ENCODE peak calls at places on chromosomes 2 and 18, in nine cellular contexts. X, Q, Y, L, C, V, H, U and E are unnamed samples.

GRCh38 chr2:171505374-171505773 is 16.9 kb upstream of the CYBRD1 start:
- DNase-seq in X (no peak), Q (no peak), Y (no peak), L (no peak), C (no peak), V (no peak), H (no peak), U (no peak), E (no peak)

GRCh38 chr2:57376985-57377384 is 669.6 kb upstream of the VRK2 start:
- DNase-seq in X (no peak), Q (peak; percentile 5), Y (no peak), L (no peak), C (peak; percentile 17), V (no peak), H (no peak), U (no peak), E (no peak)

GRCh38 chr2:38443021-38443541 is 66.0 kb upstream of the ATL2 start:
- DNase-seq in X (no peak), Q (no peak), Y (no peak), L (no peak), C (no peak), V (no peak), H (no peak), U (no peak), E (no peak)

GRCh38 chr18:48037481-48038271 is 107.2 kb upstream of the SMAD2 start:
- DNase-seq in X (no peak), Q (peak; percentile 49), Y (peak; percentile 48), L (no peak), C (no peak), V (no peak), H (no peak), U (peak; percentile 58), E (no peak)

GRCh38 chr2:191486584-191487320 is 191.2 kb upstream of the NABP1 start:
- DNase-seq in X (peak; percentile 8), Q (no peak), Y (no peak), L (no peak), C (no peak), V (no peak), H (no peak), U (no peak), E (no peak)

GRCh38 chr2:100924520-100925451 is 77.3 kb upstream of the RPL31 start:
- DNase-seq in X (no peak), Q (no peak), Y (no peak), L (no peak), C (no peak), V (no peak), H (peak; percentile 21), U (no peak), E (no peak)

GRCh38 chr2:1730047-1730937 is 14.0 kb downstream of the PXDN start:
- DNase-seq in X (no peak), Q (peak; percentile 48), Y (peak; percentile 22), L (peak; percentile 62), C (no peak), V (no peak), H (no peak), U (peak; percentile 38), E (no peak)

GRCh38 chr2:122179492-122180070 is 424.1 kb downstream of the TSN start:
- DNase-seq in X (no peak), Q (no peak), Y (no peak), L (no peak), C (no peak), V (no peak), H (no peak), U (no peak), E (no peak)

GRCh38 chr2:235300368-235301201 is 193.3 kb upstream of the AGAP1 start:
- DNase-seq in X (no peak), Q (no peak), Y (peak; percentile 11), L (no peak), C (no peak), V (no peak), H (no peak), U (no peak), E (no peak)

GRCh38 chr2:195543902-195544894 is 112.8 kb upstream of the SLC39A10 start:
- DNase-seq in X (no peak), Q (no peak), Y (no peak), L (no peak), C (no peak), V (no peak), H (no peak), U (no peak), E (no peak)

GRCh38 chr2:202185816-202186221 is 52.6 kb downstream of the SUMO1 start:
- DNase-seq in X (no peak), Q (no peak), Y (no peak), L (no peak), C (no peak), V (no peak), H (no peak), U (no peak), E (no peak)

GRCh38 chr2:127415593-127416485 is 2.4 kb upstream of the PROC start:
- DNase-seq in X (peak; percentile 75), Q (peak; percentile 91), Y (peak; percentile 51), L (no peak), C (peak; percentile 17), V (peak; percentile 65), H (no peak), U (peak; percentile 90), E (peak; percentile 64)

GRCh38 chr2:225040862-225041209 is 1.4 kb downstream of the DOCK10 start:
- DNase-seq in X (peak; percentile 30), Q (no peak), Y (no peak), L (no peak), C (peak; percentile 72), V (no peak), H (no peak), U (peak; percentile 9), E (peak; percentile 17)

GRCh38 chr2:216545359-216545758 is 46.7 kb downstream of the RPL37A start:
- DNase-seq in X (no peak), Q (no peak), Y (no peak), L (no peak), C (no peak), V (no peak), H (no peak), U (no peak), E (no peak)

GRCh38 chr18:31658670-31659573 is 25.5 kb downstream of the B4GALT6 start:
- DNase-seq in X (peak; percentile 12), Q (no peak), Y (no peak), L (no peak), C (no peak), V (no peak), H (peak; percentile 70), U (no peak), E (no peak)

GRCh38 chr2:36423172-36423571 is 67.6 kb downstream of the CRIM1 start:
- DNase-seq in X (no peak), Q (peak; percentile 19), Y (no peak), L (no peak), C (no peak), V (no peak), H (no peak), U (no peak), E (no peak)

GRCh38 chr2:67567866-67568265 is 170.7 kb downstream of the ETAA1 start:
- DNase-seq in X (no peak), Q (no peak), Y (no peak), L (no peak), C (no peak), V (no peak), H (no peak), U (no peak), E (no peak)

GRCh38 chr2:42021490-42021889 is 26.3 kb upstream of the PKDCC start:
- DNase-seq in X (no peak), Q (no peak), Y (no peak), L (no peak), C (no peak), V (no peak), H (no peak), U (no peak), E (no peak)

GRCh38 chr2:55311444-55311870 is 42.4 kb upstream of the MTIF2 start:
- DNase-seq in X (no peak), Q (peak; percentile 4), Y (no peak), L (no peak), C (no peak), V (no peak), H (no peak), U (no peak), E (no peak)

GRCh38 chr18:77123313-77124231 is 9.0 kb downstream of the MBP start:
- DNase-seq in X (no peak), Q (no peak), Y (no peak), L (no peak), C (no peak), V (no peak), H (no peak), U (no peak), E (no peak)

GRCh38 chr18:35030234-35030989 is 10.8 kb upstream of the MAPRE2 start:
- DNase-seq in X (no peak), Q (no peak), Y (peak; percentile 15), L (no peak), C (no peak), V (no peak), H (no peak), U (no peak), E (no peak)

GRCh38 chr2:187875271-187875670 is 321.0 kb upstream of the TFPI start:
- DNase-seq in X (no peak), Q (no peak), Y (no peak), L (no peak), C (no peak), V (no peak), H (no peak), U (no peak), E (no peak)

GRCh38 chr2:235002198-235003095 is 50.6 kb downstream of the SH3BP4 start:
- DNase-seq in X (no peak), Q (no peak), Y (no peak), L (no peak), C (no peak), V (no peak), H (no peak), U (no peak), E (no peak)

GRCh38 chr2:42147641-42148274 is 21.4 kb upstream of the EML4 start:
- DNase-seq in X (no peak), Q (no peak), Y (peak; percentile 15), L (no peak), C (no peak), V (no peak), H (no peak), U (no peak), E (no peak)

GRCh38 chr2:171383141-171383540 is 50.6 kb downstream of the METTL8 start:
- DNase-seq in X (no peak), Q (no peak), Y (no peak), L (no peak), C (no peak), V (no peak), H (no peak), U (no peak), E (no peak)

GRCh38 chr2:65204461-65205230 is 23.0 kb upstream of the ACTR2 start:
- DNase-seq in X (no peak), Q (no peak), Y (no peak), L (no peak), C (no peak), V (no peak), H (no peak), U (no peak), E (no peak)

GRCh38 chr2:126751477-126751876 is 95.5 kb downstream of the GYPC start:
- DNase-seq in X (no peak), Q (no peak), Y (no peak), L (peak; percentile 36), C (no peak), V (no peak), H (no peak), U (no peak), E (no peak)